ENCODE peak calls at places on chromosomes 5 and 9, in four cellular contexts. F is PC-9, M is GM13977, S is AG09309. X is an unnamed sample.
A peak's percentile ranks its signal among the peaks of the same experiment; 100 is the strongest.

GRCh38 chr5:126443374-126443851 is 20.2 kb downstream of the GRAMD2B start:
- DNase-seq in F (no peak), M (peak; percentile 34), S (no peak), X (peak; percentile 32)

GRCh38 chr9:129749575-129749974 is 3.3 kb downstream of the PTGES start:
- DNase-seq in F (no peak), M (no peak), S (no peak), X (no peak)

GRCh38 chr5:81232449-81233079 is 558 bp upstream of the CKMT2 start:
- DNase-seq in F (no peak), M (no peak), S (peak; percentile 2), X (no peak)

GRCh38 chr5:170503970-170504525 is at the start of gene KCNIP1:
- DNase-seq in F (no peak), M (no peak), S (no peak), X (no peak)

GRCh38 chr9:111925017-111925770 is 28.6 kb downstream of the UGCG start:
- DNase-seq in F (no peak), M (no peak), S (no peak), X (no peak)

GRCh38 chr5:39599721-39600431 is 175.1 kb upstream of the DAB2 start:
- DNase-seq in F (peak; percentile 63), M (no peak), S (peak; percentile 40), X (no peak)

GRCh38 chr5:150999704-151000452 is 20.5 kb upstream of the GPX3 start:
- DNase-seq in F (no peak), M (no peak), S (no peak), X (no peak)

GRCh38 chr9:135703726-135704125 is 1.7 kb downstream of the KCNT1 start:
- DNase-seq in F (no peak), M (no peak), S (no peak), X (no peak)

GRCh38 chr5:56620903-56621680 is 194.3 kb upstream of the MAP3K1 start:
- DNase-seq in F (no peak), M (no peak), S (no peak), X (no peak)

GRCh38 chr5:82092-82491 is 9.9 kb upstream of the PLEKHG4B start:
- DNase-seq in F (peak; percentile 69), M (no peak), S (no peak), X (no peak)

GRCh38 chr5:97096096-97096648 is 46.2 kb downstream of the LIX1 start:
- DNase-seq in F (no peak), M (no peak), S (peak; percentile 14), X (no peak)

GRCh38 chr9:38682713-38683112 is 37.2 kb downstream of the FAM240B start:
- DNase-seq in F (peak; percentile 76), M (no peak), S (peak; percentile 2), X (no peak)

GRCh38 chr9:93587651-93588347 is 11.4 kb downstream of the PHF2 start:
- DNase-seq in F (no peak), M (no peak), S (no peak), X (no peak)

GRCh38 chr9:110217656-110218099 is 9.7 kb upstream of the C9orf152 start:
- DNase-seq in F (no peak), M (peak; percentile 34), S (no peak), X (no peak)

GRCh38 chr5:151820903-151821302 is 49.1 kb downstream of the G3BP1 start:
- DNase-seq in F (no peak), M (no peak), S (no peak), X (no peak)

GRCh38 chr9:87909310-87910041 is 8.3 kb upstream of the SPATA31C1 start:
- DNase-seq in F (no peak), M (no peak), S (no peak), X (no peak)

GRCh38 chr9:92759990-92760893 is 4.4 kb downstream of the BICD2 start:
- DNase-seq in F (no peak), M (no peak), S (no peak), X (no peak)

GRCh38 chr5:10801931-10802674 is 41.1 kb upstream of the DAP start:
- DNase-seq in F (peak; percentile 32), M (no peak), S (no peak), X (no peak)

GRCh38 chr5:120988970-120989369 is 524.9 kb downstream of the PRR16 start:
- DNase-seq in F (no peak), M (no peak), S (no peak), X (no peak)

DNA sequence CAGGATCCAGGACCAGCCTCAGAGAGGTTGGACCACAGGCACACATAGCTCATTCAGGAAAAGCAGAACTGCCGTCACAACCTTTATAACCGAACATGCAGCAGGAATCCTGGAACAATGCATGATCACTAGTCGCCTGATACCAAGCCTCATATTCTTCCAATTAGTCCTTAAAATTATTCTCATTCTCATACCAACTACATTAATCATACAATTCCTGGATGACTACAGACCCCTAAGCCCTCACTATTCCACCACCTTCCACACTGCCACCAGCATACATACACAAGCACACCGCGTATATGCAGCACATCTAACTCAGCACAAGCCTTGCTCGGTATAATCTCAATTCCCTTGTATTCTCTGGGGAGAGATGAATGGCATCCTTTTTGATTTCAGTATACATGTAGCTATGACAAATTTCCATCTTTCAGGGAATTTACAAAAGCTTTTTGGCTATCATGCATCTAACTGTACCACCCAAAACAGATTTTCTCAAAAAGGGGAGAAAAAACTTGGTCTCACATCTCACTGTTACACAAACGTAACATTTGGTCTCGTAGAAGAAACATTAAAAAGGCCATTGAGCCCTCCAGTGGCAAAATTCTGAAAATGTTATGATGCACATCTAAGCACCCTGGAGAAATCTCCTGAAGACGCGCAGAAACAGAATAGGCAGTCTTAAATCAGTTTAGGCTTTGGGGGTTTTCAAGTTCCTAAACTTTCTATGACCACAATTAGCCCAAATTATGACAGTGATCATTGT is 46.2 kb downstream of the MCTP1 start:
- DNase-seq in F (no peak), M (peak; percentile 10), S (no peak), X (no peak)
- TF ChIP-seq CTCF in F (peak; percentile 36), M (peak; percentile 41), S (peak; percentile 22), X (no peak)

GRCh38 chr5:59569608-59570334 is 323.8 kb downstream of the PDE4D start:
- DNase-seq in F (no peak), M (no peak), S (no peak), X (no peak)
- TF ChIP-seq CTCF in F (no peak), M (no peak), S (no peak), X (no peak)

GRCh38 chr9:98062161-98062560 is 5.6 kb downstream of the NANS start:
- DNase-seq in F (no peak), M (no peak), S (no peak), X (no peak)

GRCh38 chr9:98057095-98057799 is 715 bp downstream of the NANS start:
- DNase-seq in F (no peak), M (no peak), S (no peak), X (peak; percentile 66)

GRCh38 chr9:98054376-98054951 is 2.1 kb upstream of the NANS start:
- DNase-seq in F (no peak), M (no peak), S (no peak), X (no peak)

GRCh38 chr9:98056403-98057094 is at the start of gene NANS:
- DNase-seq in F (peak; percentile 91), M (peak; percentile 98), S (peak; percentile 79), X (peak; percentile 96)
- TF ChIP-seq CTCF in F (no peak), M (no peak), S (peak; percentile 10), X (no peak)

GRCh38 chr5:79011869-79012268 is 26.8 kb upstream of the ARSB start:
- DNase-seq in F (no peak), M (no peak), S (no peak), X (no peak)

GRCh38 chr5:79014631-79015030 is 29.5 kb upstream of the ARSB start:
- DNase-seq in F (no peak), M (no peak), S (no peak), X (no peak)

GRCh38 chr5:79005939-79006338 is 20.8 kb upstream of the ARSB start:
- DNase-seq in F (no peak), M (no peak), S (no peak), X (no peak)

GRCh38 chr5:79008362-79008761 is 23.3 kb upstream of the ARSB start:
- DNase-seq in F (no peak), M (no peak), S (no peak), X (no peak)

DNA sequence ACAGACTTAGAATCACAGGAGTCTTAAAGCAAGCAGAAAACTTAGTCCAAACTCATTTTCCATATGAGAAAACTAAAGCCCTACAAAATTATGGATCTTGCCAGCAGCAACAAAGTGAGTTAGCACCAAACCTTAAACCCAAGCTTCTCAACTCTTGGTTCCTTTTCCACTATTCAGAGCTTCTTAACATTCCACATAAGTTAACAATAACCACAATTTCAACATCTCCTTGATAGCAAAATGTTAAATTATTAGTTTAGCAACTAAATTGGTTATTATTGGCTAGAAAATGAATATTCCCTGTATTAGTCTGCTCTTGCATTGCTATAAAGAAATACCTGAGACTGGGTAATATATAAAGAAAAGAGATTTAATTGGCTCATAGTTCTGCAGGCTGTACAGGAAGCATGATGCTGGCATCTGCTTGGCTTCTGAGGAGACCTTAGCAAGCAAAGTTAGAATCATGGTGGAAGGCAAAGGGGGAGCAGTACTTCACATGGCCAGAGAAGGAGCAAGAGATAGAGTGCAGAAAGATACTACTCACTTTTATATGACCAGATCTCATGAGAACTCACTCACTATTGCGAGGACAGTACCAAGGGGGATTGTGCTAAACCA is 26.2 kb upstream of the ARSB start:
- DNase-seq in F (no peak), M (no peak), S (peak; percentile 82), X (no peak)
- TF ChIP-seq CTCF in F (no peak), M (no peak), S (peak; percentile 28), X (no peak)

GRCh38 chr5:6950872-6951271 is 237.6 kb downstream of the TENT4A start:
- DNase-seq in F (no peak), M (no peak), S (no peak), X (no peak)
- TF ChIP-seq CTCF in F (no peak), M (no peak), S (no peak), X (no peak)

GRCh38 chr9:1941989-1942388 is 73.2 kb upstream of the SMARCA2 start:
- DNase-seq in F (no peak), M (no peak), S (no peak), X (no peak)
- TF ChIP-seq CTCF in F (no peak), M (peak; percentile 52), S (peak; percentile 32), X (peak; percentile 9)

GRCh38 chr5:169350759-169351240 is 49.9 kb upstream of the SLIT3 start:
- DNase-seq in F (peak; percentile 98), M (no peak), S (peak; percentile 97), X (no peak)
- TF ChIP-seq CTCF in F (no peak), M (no peak), S (no peak), X (no peak)

GRCh38 chr5:34738381-34738780 is 82.3 kb downstream of the RAI14 start:
- DNase-seq in F (no peak), M (no peak), S (no peak), X (no peak)

GRCh38 chr5:34736445-34737119 is 80.5 kb downstream of the RAI14 start:
- DNase-seq in F (peak; percentile 63), M (no peak), S (no peak), X (no peak)

GRCh38 chr5:34742112-34742511 is 86.0 kb downstream of the RAI14 start:
- DNase-seq in F (no peak), M (no peak), S (no peak), X (no peak)

GRCh38 chr5:34743878-34744277 is 87.8 kb downstream of the RAI14 start:
- DNase-seq in F (no peak), M (no peak), S (peak; percentile 88), X (no peak)

GRCh38 chr5:34740306-34740891 is 84.3 kb downstream of the RAI14 start:
- DNase-seq in F (no peak), M (no peak), S (no peak), X (no peak)
- TF ChIP-seq CTCF in F (no peak), M (no peak), S (no peak), X (no peak)